ENCODE peak calls at places on chromosomes 7 and 10, in seven cellular contexts. E is H9, S is mesenchymal stem cell, L is neuronal stem cell, Y is mesendoderm, P is H1, D is trophoblast cell. V is an unnamed sample.

GRCh38 chr7:464712-465461 is 54.8 kb downstream of the PDGFA start:
- DNase-seq in Y (no peak), E (no peak), S (peak), P (peak), D (peak), L (no peak), V (peak)

GRCh38 chr10:44292390-44293002 is 92.4 kb downstream of the CXCL12 start:
- DNase-seq in L (no peak), P (peak), E (no peak), Y (peak), D (no peak), S (peak), V (no peak)

GRCh38 chr10:128185627-128186026 is 59.4 kb upstream of the MKI67 start:
- DNase-seq in P (no peak), S (no peak), L (no peak), E (no peak), Y (no peak), D (no peak), V (no peak)

GRCh38 chr10:128324058-128324457 is 197.8 kb upstream of the MKI67 start:
- DNase-seq in Y (peak), E (peak), L (peak), D (peak), P (peak), S (no peak), V (no peak)

GRCh38 chr7:47404005-47404404 is 177.9 kb downstream of the TNS3 start:
- DNase-seq in L (no peak), Y (no peak), P (no peak), S (no peak), D (no peak), E (no peak), V (peak)

GRCh38 chr7:106793015-106793651 is 71.9 kb upstream of the PIK3CG start:
- DNase-seq in L (no peak), E (no peak), S (peak), D (peak), Y (peak), P (no peak), V (peak)

GRCh38 chr10:110229155-110229554 is 21.8 kb downstream of the MXI1 start:
- DNase-seq in S (no peak), D (no peak), L (no peak), Y (no peak), P (no peak), E (no peak), V (no peak)

GRCh38 chr7:116979430-116979829 is 26.1 kb downstream of the ST7 start:
- DNase-seq in D (no peak), P (no peak), E (no peak), Y (peak), S (no peak), L (no peak), V (no peak)

GRCh38 chr10:104589871-104590270 is 51.2 kb upstream of the SORCS3 start:
- DNase-seq in L (no peak), Y (peak), P (no peak), E (peak), D (peak), S (no peak), V (peak)

GRCh38 chr10:12542271-12542670 is 192.9 kb downstream of the CAMK1D start:
- DNase-seq in Y (no peak), S (no peak), E (no peak), D (no peak), P (no peak), L (no peak), V (no peak)

GRCh38 chr10:21498416-21498815 is 27.1 kb downstream of the SKIDA1 start:
- DNase-seq in S (no peak), P (no peak), L (no peak), Y (no peak), D (no peak), E (no peak), V (no peak)

GRCh38 chr7:1668932-1669485 is 1.1 kb upstream of the ELFN1 start:
- DNase-seq in Y (peak), E (peak), D (no peak), P (no peak), L (peak), S (peak), V (peak)

GRCh38 chr10:91551856-91552255 is 81.0 kb downstream of the PPP1R3C start:
- DNase-seq in Y (peak), L (peak), S (peak), D (no peak), P (peak), E (peak), V (peak)

GRCh38 chr7:7566651-7567611 is at the start of gene MIOS:
- DNase-seq in Y (peak), D (peak), E (peak), P (peak), S (peak), L (peak), V (peak)

GRCh38 chr7:351681-352480 is 61.9 kb downstream of the FOXL3 start:
- DNase-seq in E (no peak), L (no peak), P (no peak), Y (no peak), D (no peak), S (no peak), V (no peak)

GRCh38 chr7:130881091-130881798 is 147.2 kb upstream of the KLF14 start:
- DNase-seq in D (peak), S (no peak), L (no peak), Y (no peak), P (no peak), E (no peak), V (peak)

GRCh38 chr10:15494850-15495249 is 123.8 kb upstream of the FAM171A1 start:
- DNase-seq in D (no peak), E (no peak), Y (no peak), L (no peak), P (no peak), S (peak), V (no peak)

DNA sequence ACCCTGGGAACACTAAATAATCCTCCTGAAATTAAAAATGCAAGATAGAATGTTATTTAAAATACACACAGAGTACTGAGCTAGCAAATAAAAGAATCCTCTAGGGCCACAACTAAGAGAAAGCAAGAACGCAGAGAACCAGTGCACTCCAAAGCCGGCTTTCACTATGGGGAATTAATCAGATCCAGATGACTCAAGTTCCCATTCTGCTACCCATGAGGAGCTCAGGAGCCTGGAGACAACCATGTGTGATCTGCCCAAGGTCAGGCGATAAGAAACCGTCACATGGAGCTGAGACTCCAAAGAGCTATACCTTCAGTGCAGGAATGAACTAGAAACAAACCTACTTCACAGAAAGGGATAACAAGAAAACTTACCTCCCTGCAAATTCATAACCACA is 19.5 kb upstream of the CYREN start:
- DNase-seq in Y (no peak), S (no peak), P (no peak), L (no peak), E (no peak), D (no peak), V (no peak)
- H3K18ac ChIP-seq in Y (no peak), S (no peak), P (no peak), L (no peak), E (no peak), D (no peak), V (no peak)

GRCh38 chr7:110786576-110786975 is 304.4 kb upstream of the LRRN3 start:
- DNase-seq in D (no peak), P (no peak), L (no peak), Y (no peak), S (no peak), E (no peak), V (no peak)

DNA sequence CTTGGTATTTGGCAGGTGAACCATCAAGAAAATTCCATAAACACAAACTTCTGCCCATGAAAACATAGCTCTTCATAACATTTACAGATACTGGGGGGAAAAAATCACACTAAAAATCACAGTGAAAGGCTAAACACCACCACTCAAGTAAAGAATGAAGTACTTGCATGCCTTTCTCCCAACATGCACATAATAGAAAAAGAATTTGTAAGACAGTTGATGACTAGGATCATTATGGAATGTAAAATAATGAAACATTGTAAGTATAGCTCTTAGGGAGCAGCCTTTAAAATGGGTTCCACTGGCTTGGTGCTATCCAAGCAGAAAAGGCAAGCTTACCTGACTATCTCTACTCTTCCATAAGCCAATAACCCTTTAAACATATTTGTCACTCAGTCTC is 299.9 kb upstream of the LRRN3 start:
- DNase-seq in Y (no peak), P (no peak), S (no peak), L (no peak), E (no peak), D (peak), V (peak)
- H3K18ac ChIP-seq in Y (no peak), P (no peak), S (no peak), L (no peak), E (no peak), D (no peak), V (no peak)

DNA sequence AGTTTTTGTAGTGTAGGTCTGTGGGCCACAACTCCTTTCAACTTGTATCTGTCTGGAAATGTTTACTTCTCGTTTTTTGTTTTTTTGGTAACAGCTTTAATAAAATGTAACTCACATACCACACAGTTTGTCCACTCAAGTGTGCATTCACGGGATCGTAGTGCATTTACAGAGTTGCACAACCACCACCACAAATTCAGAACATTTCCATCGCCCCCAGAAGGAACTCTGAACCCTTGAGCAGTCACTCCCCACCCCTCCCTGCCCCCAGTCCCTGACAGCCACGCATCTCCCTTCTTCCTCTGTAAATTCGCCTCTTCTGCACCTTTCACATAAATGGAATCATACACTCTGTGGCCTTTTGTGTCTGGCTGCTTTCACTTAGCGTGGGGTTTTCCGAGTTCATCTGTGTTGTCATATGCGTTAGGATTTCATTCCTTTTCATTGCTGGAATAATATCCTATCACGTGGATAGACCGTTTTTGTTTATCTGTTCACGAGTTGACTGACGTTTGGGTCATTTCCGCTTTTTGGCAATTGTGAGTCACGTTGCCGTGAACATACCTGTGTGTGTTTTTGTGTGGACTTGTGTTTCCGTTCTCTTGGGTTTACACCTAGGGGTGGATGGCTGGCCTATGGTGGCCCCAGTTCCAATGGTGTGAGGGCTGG is 10.3 kb downstream of the JAKMIP3 start:
- DNase-seq in D (no peak), L (no peak), S (no peak), P (no peak), Y (no peak), E (no peak), V (no peak)
- H3K18ac ChIP-seq in D (no peak), L (no peak), S (no peak), P (no peak), Y (no peak), E (no peak), V (no peak)

GRCh38 chr7:66105263-66105748 is 9.3 kb upstream of the CRCP start:
- DNase-seq in Y (no peak), E (no peak), L (no peak), S (no peak), P (no peak), D (no peak), V (no peak)

GRCh38 chr7:66114743-66115727 is at the start of gene CRCP:
- DNase-seq in Y (peak), E (peak), D (peak), L (peak), P (peak), S (peak), V (peak)

DNA sequence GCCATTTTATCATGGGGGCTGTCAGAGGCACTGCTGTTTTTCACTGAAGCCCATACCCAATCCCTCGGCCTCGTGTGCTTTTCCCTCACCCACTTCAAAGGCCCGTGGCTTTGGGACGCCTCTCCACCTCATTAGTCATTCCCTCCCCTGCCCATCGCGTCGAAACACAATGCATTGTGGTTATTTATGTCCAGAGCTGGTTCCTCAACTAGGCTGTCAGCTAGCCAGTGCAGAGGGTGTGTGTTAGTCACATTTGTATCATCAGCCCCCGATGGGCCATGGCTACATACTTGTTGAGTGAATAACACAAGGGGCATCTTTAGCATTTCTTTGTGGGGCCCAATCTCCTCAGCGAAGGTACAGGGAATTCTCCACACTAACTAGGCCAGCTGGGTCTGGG is 3.8 kb upstream of the CRCP start:
- DNase-seq in S (peak), E (no peak), D (peak), L (no peak), P (no peak), Y (peak), V (peak)
- H3K18ac ChIP-seq in S (no peak), E (no peak), D (no peak), L (no peak), P (no peak), Y (no peak), V (peak)

V was measured in IMR-90.